ENCODE peak calls at places on chromosomes 12 and 14, in four cellular contexts. W, A, N and J are unnamed samples.

GRCh38 chr14:96316087-96316486 is 47.1 kb downstream of the ATG2B start:
- DNase-seq in A (no peak), W (no peak), N (no peak), J (no peak)

GRCh38 chr14:90778468-90779255 is 37.6 kb downstream of the TTC7B start:
- DNase-seq in W (no peak), A (no peak), N (no peak), J (no peak)

GRCh38 chr12:85277900-85278597 is 2.0 kb upstream of the ALX1 start:
- DNase-seq in N (no peak), W (peak), A (no peak), J (no peak)

GRCh38 chr14:99675951-99676350 is 8.1 kb upstream of the CYP46A1 start:
- DNase-seq in W (no peak), A (no peak), N (no peak), J (no peak)

GRCh38 chr12:120669055-120669828 is 17.7 kb upstream of the MLEC start:
- DNase-seq in N (peak), A (peak), W (no peak), J (peak)

GRCh38 chr12:58575281-58575680 is 345.0 kb downstream of the LRIG3 start:
- DNase-seq in N (no peak), A (no peak), W (no peak), J (no peak)

GRCh38 chr14:95531473-95531872 is 3.4 kb upstream of the GLRX5 start:
- DNase-seq in W (no peak), N (no peak), A (no peak), J (peak)

GRCh38 chr14:105659935-105660527 is 133.6 kb downstream of the TMEM121 start:
- DNase-seq in W (peak), A (no peak), N (no peak), J (no peak)

GRCh38 chr12:94922561-94922960 is 80.9 kb downstream of the NDUFA12 start:
- DNase-seq in N (no peak), A (no peak), W (no peak), J (no peak)

GRCh38 chr14:104112113-104112505 is 26.3 kb upstream of the KIF26A start:
- DNase-seq in N (no peak), A (peak), W (no peak), J (no peak)

GRCh38 chr12:100123316-100124095 is 19.2 kb downstream of the BLTP3B start:
- DNase-seq in N (no peak), A (no peak), W (no peak), J (no peak)

GRCh38 chr14:23442721-23443356 is 7.4 kb upstream of the MYH7 start:
- DNase-seq in A (no peak), N (no peak), W (no peak), J (no peak)

GRCh38 chr12:49259452-49259851 is 5.4 kb upstream of the TUBA1C start:
- DNase-seq in A (no peak), W (no peak), N (no peak), J (no peak)
- H3K27ac ChIP-seq in A (no peak), W (no peak), N (no peak), J (no peak)

GRCh38 chr12:177980-178714 is 35.8 kb downstream of the SLC6A12 start:
- DNase-seq in N (no peak), W (no peak), A (no peak), J (no peak)

GRCh38 chr12:175759-176158 is 38.2 kb downstream of the SLC6A12 start:
- DNase-seq in A (no peak), W (no peak), N (no peak), J (no peak)

GRCh38 chr12:177336-177979 is 36.5 kb downstream of the SLC6A12 start:
- DNase-seq in N (no peak), A (no peak), W (no peak), J (no peak)

GRCh38 chr12:175250-175649 is 38.7 kb downstream of the SLC6A12 start:
- DNase-seq in W (no peak), N (no peak), A (no peak), J (no peak)

GRCh38 chr12:176321-177181 is 37.4 kb downstream of the SLC6A12 start:
- DNase-seq in N (no peak), W (no peak), A (peak), J (peak)
- H3K27ac ChIP-seq in N (no peak), W (no peak), A (no peak), J (no peak)

GRCh38 chr12:111558107-111558376 is 41.1 kb downstream of the ATXN2 start:
- DNase-seq in W (no peak), A (no peak), N (no peak), J (no peak)

GRCh38 chr12:111557271-111558106 is 41.6 kb downstream of the ATXN2 start:
- DNase-seq in N (no peak), A (no peak), W (no peak), J (peak)
- H3K27ac ChIP-seq in N (no peak), A (peak), W (no peak), J (no peak)

GRCh38 chr14:73714656-73715081 is 485 bp upstream of the PNMA1 start:
- DNase-seq in A (no peak), N (no peak), W (no peak), J (no peak)
- H3K27ac ChIP-seq in A (peak), N (no peak), W (peak), J (peak)

GRCh38 chr12:116278259-116278595 is 734 bp upstream of the MED13L start:
- DNase-seq in A (no peak), N (no peak), W (no peak), J (no peak)
- H3K27ac ChIP-seq in A (peak), N (no peak), W (peak), J (peak)